ENCODE peak calls at places on chromosomes 11 and 22, in ten cellular contexts. One of them, this sample, is unnamed.
A peak's percentile ranks its signal among the peaks of the same experiment; 100 is the strongest.

GRCh38 chr11:116874251-116874650 is 36.8 kb upstream of the APOA1 start:
- DNase-seq in left ventricle myocardium inferior: no peak
- DNase-seq in astrocyte of the spinal cord: no peak
- DNase-seq in stimulated activated CD4-positive, alpha-beta T cell treated with anti-CD3 and anti-CD28 coated beads, Interleukin-15, amount 100 ng/mL, for 1 hour: no peak
- DNase-seq in activated CD4-positive, alpha-beta T cell treated with anti-CD3 and anti-CD28 coated beads, Interleukin-2, amount 50 U/mL, for 1 hour: no peak
- DNase-seq in mucosa of gallbladder: no peak
- DNase-seq in activated naive CD8-positive, alpha-beta T cell treated with anti-CD3 and anti-CD28 coated beads, Interleukin-2, amount 50 U/mL, for 24 hours: no peak
- DNase-seq in EH: peak; percentile 82
- DNase-seq in mesothelial cell of epicardium: no peak
- DNase-seq in cardiac muscle cell: no peak
- DNase-seq in this sample: no peak

GRCh38 chr11:789951-790350 is at the start of gene CEND1:
- DNase-seq in left ventricle myocardium inferior: no peak
- DNase-seq in EH: peak; percentile 65
- DNase-seq in mesothelial cell of epicardium: no peak
- DNase-seq in activated CD4-positive, alpha-beta T cell treated with anti-CD3 and anti-CD28 coated beads, Interleukin-2, amount 50 U/mL, for 1 hour: peak; percentile 28
- DNase-seq in cardiac muscle cell: no peak
- DNase-seq in astrocyte of the spinal cord: peak; percentile 38
- DNase-seq in activated naive CD8-positive, alpha-beta T cell treated with anti-CD3 and anti-CD28 coated beads, Interleukin-2, amount 50 U/mL, for 24 hours: peak; percentile 61
- DNase-seq in stimulated activated CD4-positive, alpha-beta T cell treated with anti-CD3 and anti-CD28 coated beads, Interleukin-15, amount 100 ng/mL, for 1 hour: no peak
- DNase-seq in mucosa of gallbladder: no peak
- DNase-seq in this sample: no peak

GRCh38 chr11:9672288-9672916 is 8.5 kb downstream of the SWAP70 start:
- DNase-seq in mesothelial cell of epicardium: no peak
- DNase-seq in EH: peak; percentile 41
- DNase-seq in astrocyte of the spinal cord: no peak
- DNase-seq in mucosa of gallbladder: no peak
- DNase-seq in activated naive CD8-positive, alpha-beta T cell treated with anti-CD3 and anti-CD28 coated beads, Interleukin-2, amount 50 U/mL, for 24 hours: no peak
- DNase-seq in cardiac muscle cell: no peak
- DNase-seq in left ventricle myocardium inferior: no peak
- DNase-seq in activated CD4-positive, alpha-beta T cell treated with anti-CD3 and anti-CD28 coated beads, Interleukin-2, amount 50 U/mL, for 1 hour: no peak
- DNase-seq in stimulated activated CD4-positive, alpha-beta T cell treated with anti-CD3 and anti-CD28 coated beads, Interleukin-15, amount 100 ng/mL, for 1 hour: no peak
- DNase-seq in this sample: no peak

GRCh38 chr22:17896552-17896951 is 122.3 kb upstream of the BID start:
- DNase-seq in activated naive CD8-positive, alpha-beta T cell treated with anti-CD3 and anti-CD28 coated beads, Interleukin-2, amount 50 U/mL, for 24 hours: no peak
- DNase-seq in left ventricle myocardium inferior: peak; percentile 44
- DNase-seq in cardiac muscle cell: peak; percentile 51
- DNase-seq in activated CD4-positive, alpha-beta T cell treated with anti-CD3 and anti-CD28 coated beads, Interleukin-2, amount 50 U/mL, for 1 hour: no peak
- DNase-seq in EH: no peak
- DNase-seq in astrocyte of the spinal cord: peak; percentile 33
- DNase-seq in stimulated activated CD4-positive, alpha-beta T cell treated with anti-CD3 and anti-CD28 coated beads, Interleukin-15, amount 100 ng/mL, for 1 hour: no peak
- DNase-seq in mucosa of gallbladder: no peak
- DNase-seq in mesothelial cell of epicardium: no peak
- DNase-seq in this sample: peak; percentile 69

GRCh38 chr11:130638048-130638447 is 189.6 kb downstream of the ADAMTS15 start:
- DNase-seq in astrocyte of the spinal cord: no peak
- DNase-seq in stimulated activated CD4-positive, alpha-beta T cell treated with anti-CD3 and anti-CD28 coated beads, Interleukin-15, amount 100 ng/mL, for 1 hour: no peak
- DNase-seq in EH: peak; percentile 77
- DNase-seq in mesothelial cell of epicardium: no peak
- DNase-seq in activated naive CD8-positive, alpha-beta T cell treated with anti-CD3 and anti-CD28 coated beads, Interleukin-2, amount 50 U/mL, for 24 hours: no peak
- DNase-seq in activated CD4-positive, alpha-beta T cell treated with anti-CD3 and anti-CD28 coated beads, Interleukin-2, amount 50 U/mL, for 1 hour: no peak
- DNase-seq in left ventricle myocardium inferior: no peak
- DNase-seq in cardiac muscle cell: no peak
- DNase-seq in mucosa of gallbladder: no peak
- DNase-seq in this sample: no peak

GRCh38 chr11:44621784-44622183 is 56.3 kb downstream of the CD82 start:
- DNase-seq in activated CD4-positive, alpha-beta T cell treated with anti-CD3 and anti-CD28 coated beads, Interleukin-2, amount 50 U/mL, for 1 hour: no peak
- DNase-seq in astrocyte of the spinal cord: no peak
- DNase-seq in mucosa of gallbladder: no peak
- DNase-seq in stimulated activated CD4-positive, alpha-beta T cell treated with anti-CD3 and anti-CD28 coated beads, Interleukin-15, amount 100 ng/mL, for 1 hour: no peak
- DNase-seq in left ventricle myocardium inferior: no peak
- DNase-seq in EH: no peak
- DNase-seq in activated naive CD8-positive, alpha-beta T cell treated with anti-CD3 and anti-CD28 coated beads, Interleukin-2, amount 50 U/mL, for 24 hours: peak; percentile 1
- DNase-seq in mesothelial cell of epicardium: no peak
- DNase-seq in cardiac muscle cell: no peak
- DNase-seq in this sample: peak; percentile 27

GRCh38 chr11:125623064-125623463 is 1.9 kb upstream of the CHEK1 start:
- DNase-seq in activated naive CD8-positive, alpha-beta T cell treated with anti-CD3 and anti-CD28 coated beads, Interleukin-2, amount 50 U/mL, for 24 hours: no peak
- DNase-seq in mesothelial cell of epicardium: no peak
- DNase-seq in mucosa of gallbladder: no peak
- DNase-seq in stimulated activated CD4-positive, alpha-beta T cell treated with anti-CD3 and anti-CD28 coated beads, Interleukin-15, amount 100 ng/mL, for 1 hour: no peak
- DNase-seq in left ventricle myocardium inferior: no peak
- DNase-seq in astrocyte of the spinal cord: no peak
- DNase-seq in activated CD4-positive, alpha-beta T cell treated with anti-CD3 and anti-CD28 coated beads, Interleukin-2, amount 50 U/mL, for 1 hour: no peak
- DNase-seq in cardiac muscle cell: no peak
- DNase-seq in EH: no peak
- DNase-seq in this sample: no peak

GRCh38 chr11:60159284-60159683 is 23.6 kb downstream of the MS4A6A start:
- DNase-seq in mucosa of gallbladder: no peak
- DNase-seq in activated naive CD8-positive, alpha-beta T cell treated with anti-CD3 and anti-CD28 coated beads, Interleukin-2, amount 50 U/mL, for 24 hours: no peak
- DNase-seq in mesothelial cell of epicardium: no peak
- DNase-seq in activated CD4-positive, alpha-beta T cell treated with anti-CD3 and anti-CD28 coated beads, Interleukin-2, amount 50 U/mL, for 1 hour: no peak
- DNase-seq in EH: no peak
- DNase-seq in astrocyte of the spinal cord: no peak
- DNase-seq in cardiac muscle cell: no peak
- DNase-seq in stimulated activated CD4-positive, alpha-beta T cell treated with anti-CD3 and anti-CD28 coated beads, Interleukin-15, amount 100 ng/mL, for 1 hour: no peak
- DNase-seq in left ventricle myocardium inferior: no peak
- DNase-seq in this sample: no peak

GRCh38 chr11:116641561-116642045 is 131.2 kb downstream of the BUD13 start:
- DNase-seq in activated CD4-positive, alpha-beta T cell treated with anti-CD3 and anti-CD28 coated beads, Interleukin-2, amount 50 U/mL, for 1 hour: peak; percentile 9
- DNase-seq in mucosa of gallbladder: peak; percentile 43
- DNase-seq in cardiac muscle cell: peak; percentile 59
- DNase-seq in astrocyte of the spinal cord: peak; percentile 2
- DNase-seq in left ventricle myocardium inferior: peak; percentile 30
- DNase-seq in stimulated activated CD4-positive, alpha-beta T cell treated with anti-CD3 and anti-CD28 coated beads, Interleukin-15, amount 100 ng/mL, for 1 hour: no peak
- DNase-seq in EH: peak; percentile 20
- DNase-seq in mesothelial cell of epicardium: no peak
- DNase-seq in activated naive CD8-positive, alpha-beta T cell treated with anti-CD3 and anti-CD28 coated beads, Interleukin-2, amount 50 U/mL, for 24 hours: peak; percentile 50
- DNase-seq in this sample: peak; percentile 48

GRCh38 chr11:46675288-46675851 is 25.0 kb downstream of the ARHGAP1 start:
- DNase-seq in mucosa of gallbladder: peak; percentile 65
- DNase-seq in EH: peak; percentile 77
- DNase-seq in mesothelial cell of epicardium: no peak
- DNase-seq in cardiac muscle cell: no peak
- DNase-seq in activated naive CD8-positive, alpha-beta T cell treated with anti-CD3 and anti-CD28 coated beads, Interleukin-2, amount 50 U/mL, for 24 hours: no peak
- DNase-seq in stimulated activated CD4-positive, alpha-beta T cell treated with anti-CD3 and anti-CD28 coated beads, Interleukin-15, amount 100 ng/mL, for 1 hour: no peak
- DNase-seq in astrocyte of the spinal cord: peak; percentile 69
- DNase-seq in left ventricle myocardium inferior: peak; percentile 56
- DNase-seq in activated CD4-positive, alpha-beta T cell treated with anti-CD3 and anti-CD28 coated beads, Interleukin-2, amount 50 U/mL, for 1 hour: no peak
- DNase-seq in this sample: peak; percentile 77

GRCh38 chr11:45872513-45873356 is 12.7 kb upstream of the MAPK8IP1 start:
- DNase-seq in mucosa of gallbladder: no peak
- DNase-seq in stimulated activated CD4-positive, alpha-beta T cell treated with anti-CD3 and anti-CD28 coated beads, Interleukin-15, amount 100 ng/mL, for 1 hour: no peak
- DNase-seq in cardiac muscle cell: peak; percentile 83
- DNase-seq in mesothelial cell of epicardium: no peak
- DNase-seq in left ventricle myocardium inferior: no peak
- DNase-seq in astrocyte of the spinal cord: peak; percentile 89
- DNase-seq in EH: peak; percentile 98
- DNase-seq in activated naive CD8-positive, alpha-beta T cell treated with anti-CD3 and anti-CD28 coated beads, Interleukin-2, amount 50 U/mL, for 24 hours: peak; percentile 34
- DNase-seq in activated CD4-positive, alpha-beta T cell treated with anti-CD3 and anti-CD28 coated beads, Interleukin-2, amount 50 U/mL, for 1 hour: peak; percentile 31
- DNase-seq in this sample: no peak

GRCh38 chr11:26569646-26570045 is 2.4 kb downstream of the MUC15 start:
- DNase-seq in astrocyte of the spinal cord: no peak
- DNase-seq in stimulated activated CD4-positive, alpha-beta T cell treated with anti-CD3 and anti-CD28 coated beads, Interleukin-15, amount 100 ng/mL, for 1 hour: no peak
- DNase-seq in left ventricle myocardium inferior: no peak
- DNase-seq in mesothelial cell of epicardium: no peak
- DNase-seq in mucosa of gallbladder: no peak
- DNase-seq in activated CD4-positive, alpha-beta T cell treated with anti-CD3 and anti-CD28 coated beads, Interleukin-2, amount 50 U/mL, for 1 hour: no peak
- DNase-seq in activated naive CD8-positive, alpha-beta T cell treated with anti-CD3 and anti-CD28 coated beads, Interleukin-2, amount 50 U/mL, for 24 hours: no peak
- DNase-seq in EH: no peak
- DNase-seq in cardiac muscle cell: no peak
- DNase-seq in this sample: no peak

GRCh38 chr11:13955971-13956421 is 6.5 kb upstream of the SPON1 start:
- DNase-seq in mucosa of gallbladder: peak; percentile 66
- DNase-seq in cardiac muscle cell: peak; percentile 75
- DNase-seq in stimulated activated CD4-positive, alpha-beta T cell treated with anti-CD3 and anti-CD28 coated beads, Interleukin-15, amount 100 ng/mL, for 1 hour: peak; percentile 19
- DNase-seq in activated naive CD8-positive, alpha-beta T cell treated with anti-CD3 and anti-CD28 coated beads, Interleukin-2, amount 50 U/mL, for 24 hours: peak; percentile 49
- DNase-seq in astrocyte of the spinal cord: peak; percentile 64
- DNase-seq in mesothelial cell of epicardium: no peak
- DNase-seq in EH: peak; percentile 69
- DNase-seq in activated CD4-positive, alpha-beta T cell treated with anti-CD3 and anti-CD28 coated beads, Interleukin-2, amount 50 U/mL, for 1 hour: peak; percentile 55
- DNase-seq in left ventricle myocardium inferior: peak; percentile 25
- DNase-seq in this sample: no peak

GRCh38 chr22:31912402-31912733 is 32.0 kb upstream of the YWHAH start:
- DNase-seq in cardiac muscle cell: no peak
- DNase-seq in EH: no peak
- DNase-seq in mesothelial cell of epicardium: no peak
- DNase-seq in left ventricle myocardium inferior: no peak
- DNase-seq in stimulated activated CD4-positive, alpha-beta T cell treated with anti-CD3 and anti-CD28 coated beads, Interleukin-15, amount 100 ng/mL, for 1 hour: no peak
- DNase-seq in activated CD4-positive, alpha-beta T cell treated with anti-CD3 and anti-CD28 coated beads, Interleukin-2, amount 50 U/mL, for 1 hour: no peak
- DNase-seq in mucosa of gallbladder: no peak
- DNase-seq in astrocyte of the spinal cord: no peak
- DNase-seq in activated naive CD8-positive, alpha-beta T cell treated with anti-CD3 and anti-CD28 coated beads, Interleukin-2, amount 50 U/mL, for 24 hours: no peak
- DNase-seq in this sample: no peak

GRCh38 chr11:18463439-18463838 is 7.8 kb downstream of the LDHAL6A start:
- DNase-seq in mucosa of gallbladder: no peak
- DNase-seq in activated CD4-positive, alpha-beta T cell treated with anti-CD3 and anti-CD28 coated beads, Interleukin-2, amount 50 U/mL, for 1 hour: no peak
- DNase-seq in activated naive CD8-positive, alpha-beta T cell treated with anti-CD3 and anti-CD28 coated beads, Interleukin-2, amount 50 U/mL, for 24 hours: no peak
- DNase-seq in astrocyte of the spinal cord: no peak
- DNase-seq in mesothelial cell of epicardium: no peak
- DNase-seq in EH: no peak
- DNase-seq in left ventricle myocardium inferior: no peak
- DNase-seq in stimulated activated CD4-positive, alpha-beta T cell treated with anti-CD3 and anti-CD28 coated beads, Interleukin-15, amount 100 ng/mL, for 1 hour: no peak
- DNase-seq in cardiac muscle cell: no peak
- DNase-seq in this sample: no peak

GRCh38 chr11:47641585-47642098 is 717 bp downstream of the MTCH2 start:
- DNase-seq in activated naive CD8-positive, alpha-beta T cell treated with anti-CD3 and anti-CD28 coated beads, Interleukin-2, amount 50 U/mL, for 24 hours: no peak
- DNase-seq in stimulated activated CD4-positive, alpha-beta T cell treated with anti-CD3 and anti-CD28 coated beads, Interleukin-15, amount 100 ng/mL, for 1 hour: no peak
- DNase-seq in cardiac muscle cell: no peak
- DNase-seq in mesothelial cell of epicardium: no peak
- DNase-seq in activated CD4-positive, alpha-beta T cell treated with anti-CD3 and anti-CD28 coated beads, Interleukin-2, amount 50 U/mL, for 1 hour: no peak
- DNase-seq in astrocyte of the spinal cord: peak; percentile 8
- DNase-seq in EH: peak; percentile 19
- DNase-seq in left ventricle myocardium inferior: no peak
- DNase-seq in mucosa of gallbladder: no peak
- DNase-seq in this sample: no peak

This sample was measured in Right ventricle myocardium superior.